ENCODE peak calls at places on chromosomes 6 and 20, in eight cellular contexts. H is CD4-positive, alpha-beta T cell; C is uterus; G is nephron progenitor cell; Q is A673; Z is ovary; T is GM12865; K is left ventricle myocardium inferior. W is an unnamed sample.
A peak's percentile ranks its signal among the peaks of the same experiment; 100 is the strongest.

GRCh38 chr6:47097092-47097945 is 55.2 kb upstream of the ADGRF1 start:
- DNase-seq in T (peak; percentile 76), H (no peak), Z (peak; percentile 34), C (peak; percentile 64), G (peak; percentile 48), Q (peak; percentile 92), K (peak; percentile 45), W (peak; percentile 72)

GRCh38 chr6:20319520-20320357 is 81.9 kb upstream of the E2F3 start:
- DNase-seq in Z (no peak), G (no peak), Q (no peak), C (no peak), K (no peak), H (peak; percentile 50), T (peak; percentile 97), W (peak; percentile 89)

GRCh38 chr6:36323062-36323461 is 13.6 kb downstream of the BNIP5 start:
- DNase-seq in T (peak; percentile 29), K (no peak), Q (no peak), H (no peak), Z (no peak), C (no peak), G (peak; percentile 43), W (no peak)

GRCh38 chr6:160428069-160428430 is 79.9 kb downstream of the SLC22A3 start:
- DNase-seq in H (no peak), T (no peak), G (no peak), Q (no peak), Z (peak; percentile 92), C (peak; percentile 51), K (peak; percentile 79), W (no peak)

GRCh38 chr20:19423892-19424620 is 211.6 kb downstream of the SLC24A3 start:
- DNase-seq in Q (peak; percentile 77), T (no peak), G (no peak), H (no peak), Z (no peak), C (no peak), K (no peak), W (no peak)

GRCh38 chr6:119096683-119097310 is 18.3 kb upstream of the FAM184A start:
- DNase-seq in Z (peak; percentile 90), G (no peak), C (peak; percentile 79), K (peak; percentile 83), Q (peak; percentile 12), T (no peak), H (no peak), W (no peak)

GRCh38 chr20:9442858-9443257 is 71.5 kb upstream of the LAMP5 start:
- DNase-seq in Z (no peak), C (no peak), T (peak; percentile 71), H (no peak), Q (no peak), G (no peak), K (no peak), W (no peak)

GRCh38 chr6:111580826-111581505 is 24.7 kb downstream of the TRAF3IP2 start:
- DNase-seq in Z (no peak), T (no peak), K (no peak), C (peak; percentile 51), H (no peak), G (no peak), Q (peak; percentile 35), W (no peak)

GRCh38 chr6:105850636-105851035 is 235.5 kb upstream of the PRDM1 start:
- DNase-seq in Q (peak; percentile 27), T (no peak), Z (no peak), C (no peak), G (no peak), K (no peak), H (no peak), W (no peak)

GRCh38 chr6:56724455-56724854 is 81.8 kb upstream of the DST start:
- DNase-seq in K (no peak), H (no peak), Q (no peak), C (no peak), Z (no peak), G (no peak), T (no peak), W (no peak)

GRCh38 chr20:63756648-63756991 is 17.0 kb downstream of the SLC2A4RG start:
- DNase-seq in T (no peak), C (no peak), Z (no peak), H (no peak), Q (no peak), K (no peak), G (no peak), W (peak; percentile 50)

GRCh38 chr6:52361347-52361944 is 505 bp upstream of the PAQR8 start:
- DNase-seq in Z (peak; percentile 33), Q (no peak), C (peak; percentile 38), T (no peak), G (no peak), K (peak; percentile 19), H (peak; percentile 16), W (peak; percentile 40)

DNA sequence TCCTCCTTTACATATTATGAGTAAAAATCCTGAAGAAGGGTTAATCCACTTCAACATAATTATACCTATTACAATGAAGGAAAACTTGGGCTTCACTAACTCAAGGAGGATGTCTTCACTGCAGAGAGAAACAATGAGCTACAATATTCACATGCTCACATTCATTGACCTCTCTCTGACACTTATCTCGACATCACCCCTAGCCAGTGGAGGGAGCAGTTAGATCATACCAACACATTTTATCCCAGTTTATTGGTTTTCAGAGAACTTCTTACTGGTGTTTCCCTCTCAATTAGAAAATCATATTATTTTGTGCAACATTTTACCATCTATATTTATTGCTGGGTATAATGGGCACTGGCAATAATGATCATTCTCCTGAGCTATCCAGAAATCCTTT is 646.5 kb downstream of the TENT5A start:
- DNase-seq in Q (peak; percentile 6), H (no peak), G (no peak), C (no peak), K (no peak), T (no peak), Z (no peak), W (no peak)
- TF ChIP-seq CTCF in Q (no peak), H (no peak), G (no peak), C (no peak), K (peak; percentile 15), T (no peak), Z (no peak), W (no peak)

GRCh38 chr6:133350928-133351327 is 109.8 kb downstream of the EYA4 start:
- DNase-seq in K (no peak), C (no peak), H (no peak), Q (no peak), Z (no peak), T (no peak), G (no peak), W (no peak)

GRCh38 chr6:133348846-133349245 is 107.7 kb downstream of the EYA4 start:
- DNase-seq in T (no peak), H (no peak), Z (no peak), Q (no peak), C (no peak), K (no peak), G (no peak), W (no peak)

GRCh38 chr6:133352046-133352445 is 110.9 kb downstream of the EYA4 start:
- DNase-seq in H (no peak), G (no peak), C (no peak), Q (no peak), K (no peak), Z (no peak), T (no peak), W (no peak)

GRCh38 chr6:133355922-133356321 is 114.8 kb downstream of the EYA4 start:
- DNase-seq in T (no peak), C (no peak), K (no peak), G (no peak), H (no peak), Z (no peak), Q (no peak), W (no peak)

DNA sequence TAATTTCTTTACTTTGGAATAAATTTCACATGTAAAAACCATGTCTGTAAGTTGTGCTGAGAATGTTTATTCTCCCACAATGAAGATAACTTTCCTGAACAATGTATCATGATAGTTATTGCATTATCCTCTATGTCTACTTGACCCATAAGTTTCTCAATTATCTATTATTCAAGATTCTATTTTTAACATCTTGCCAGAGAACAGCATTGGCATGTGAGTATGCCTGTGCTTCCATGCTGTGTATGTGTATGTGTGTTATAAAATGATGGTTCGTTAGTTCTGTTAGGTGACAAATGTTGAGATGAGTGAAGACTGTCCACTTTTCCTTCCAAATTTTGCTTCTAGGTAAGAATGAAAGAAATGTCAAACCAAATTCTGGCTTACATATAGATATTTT is 111.9 kb downstream of the EYA4 start:
- DNase-seq in C (no peak), K (no peak), Q (no peak), G (no peak), Z (no peak), T (no peak), H (no peak), W (no peak)
- TF ChIP-seq CTCF in C (no peak), K (no peak), Q (no peak), G (no peak), Z (no peak), T (no peak), H (no peak), W (no peak)

DNA sequence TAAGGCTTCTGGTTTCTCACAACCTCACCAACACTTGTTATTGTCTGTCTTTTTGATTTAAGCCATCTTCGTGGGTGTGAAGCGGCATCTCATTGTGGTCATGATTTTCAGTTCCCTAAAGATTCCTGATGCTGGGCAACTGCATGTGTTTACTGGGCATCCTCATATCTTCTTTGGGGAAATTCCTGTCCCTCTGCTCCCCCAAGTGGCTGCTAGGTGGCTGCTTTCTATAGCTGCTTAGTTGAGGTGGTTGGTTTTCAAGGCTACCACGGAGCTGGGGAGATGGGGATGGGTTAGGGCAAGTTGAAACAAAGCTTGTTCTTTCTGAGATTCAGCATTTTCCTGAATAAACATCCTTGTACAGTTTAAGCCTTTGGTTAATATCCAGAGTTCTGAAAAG is 403.9 kb upstream of the SULF2 start:
- DNase-seq in T (peak; percentile 25), H (no peak), G (no peak), K (no peak), C (no peak), Q (peak; percentile 14), Z (no peak), W (no peak)
- TF ChIP-seq CTCF in T (peak; percentile 30), H (no peak), G (no peak), K (peak; percentile 26), C (peak; percentile 16), Q (peak; percentile 55), Z (peak; percentile 29), W (no peak)

GRCh38 chr20:57442888-57443239 is 51.7 kb downstream of the RBM38 start:
- DNase-seq in K (no peak), C (no peak), G (no peak), Q (no peak), T (no peak), H (no peak), Z (no peak), W (no peak)
- TF ChIP-seq CTCF in K (no peak), C (no peak), G (no peak), Q (no peak), T (no peak), H (no peak), Z (no peak), W (no peak)

DNA sequence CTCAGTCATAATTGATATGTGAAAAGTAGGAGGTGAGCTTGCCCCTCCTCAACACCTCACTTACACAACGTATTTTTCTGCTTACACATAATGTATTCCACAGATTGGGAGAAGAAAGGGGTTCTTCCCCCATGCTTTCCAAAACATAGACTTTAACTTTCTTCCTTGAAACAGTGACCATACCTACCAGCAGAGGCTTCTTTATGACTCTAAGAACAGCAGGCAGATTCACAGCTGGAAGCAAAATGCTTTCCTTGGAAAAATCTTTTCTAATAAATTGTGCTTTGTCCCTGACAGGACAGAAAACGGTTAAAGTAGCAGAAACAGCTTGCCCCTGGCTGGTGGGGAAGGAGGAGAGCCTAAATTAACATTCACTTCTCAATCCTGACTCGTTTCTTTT is 629.1 kb upstream of the IMPG1 start:
- DNase-seq in T (no peak), Q (no peak), G (no peak), H (no peak), K (no peak), Z (no peak), C (no peak), W (no peak)
- TF ChIP-seq CTCF in T (no peak), Q (no peak), G (no peak), H (no peak), K (no peak), Z (no peak), C (no peak), W (no peak)

W was measured in activated CD8-positive, alpha-beta T cell treated with anti-CD3 and anti-CD28 coated beads for 36 hours.